ENCODE peak calls at places on chromosomes 7 and 10, in nine cellular contexts. D is fibroblast of lung; N is Kasumi-1; W is lung; M is fibroblast of the conjunctiva; A is H4; J is T-helper 1 cell; Q is AG09319; H is stimulated activated naive CD8-positive, alpha-beta T cell treated with anti-CD3 and anti-CD28 coated beads, Interleukin-15, Interleukin-2, amounts not matched to agents 100 U/mL and 50 U/mL, for 24 hours. X is an unnamed sample.

GRCh38 chr10:86651021-86651471 is 3.3 kb upstream of the OPN4 start:
- DNase-seq in D (no peak), N (no peak), W (no peak), M (no peak), A (no peak), J (no peak), Q (no peak), H (no peak), X (no peak)

GRCh38 chr7:130903358-130903974 is 169.5 kb upstream of the KLF14 start:
- DNase-seq in D (peak), N (no peak), W (no peak), M (peak), A (peak), J (no peak), Q (peak), H (no peak), X (no peak)

GRCh38 chr7:105452085-105452484 is 63.4 kb upstream of the SRPK2 start:
- DNase-seq in D (no peak), N (no peak), W (no peak), M (no peak), A (no peak), J (no peak), Q (no peak), H (no peak), X (no peak)

GRCh38 chr7:120023494-120024167 is 249.3 kb upstream of the KCND2 start:
- DNase-seq in D (peak), N (no peak), W (no peak), M (no peak), A (no peak), J (no peak), Q (no peak), H (no peak), X (no peak)

GRCh38 chr10:92691042-92691590 is 1.4 kb downstream of the HHEX start:
- DNase-seq in D (no peak), N (peak), W (peak), M (no peak), A (no peak), J (no peak), Q (no peak), H (no peak), X (peak)

GRCh38 chr7:131893627-131894345 is 337.4 kb upstream of the PODXL start:
- DNase-seq in D (peak), N (no peak), W (no peak), M (no peak), A (no peak), J (no peak), Q (no peak), H (no peak), X (no peak)

GRCh38 chr7:30740417-30741181 is 11.3 kb upstream of the INMT start:
- DNase-seq in D (peak), N (peak), W (peak), M (peak), A (peak), J (peak), Q (no peak), H (peak), X (peak)

GRCh38 chr10:96491303-96491702 is 22.4 kb downstream of the TLL2 start:
- DNase-seq in D (no peak), N (peak), W (no peak), M (no peak), A (no peak), J (no peak), Q (no peak), H (no peak), X (no peak)

GRCh38 chr10:130412317-130412716 is 276.1 kb downstream of the GLRX3 start:
- DNase-seq in D (no peak), N (no peak), W (no peak), M (no peak), A (no peak), J (no peak), Q (no peak), H (no peak), X (no peak)

GRCh38 chr7:46990761-46991160 is 591.1 kb downstream of the TNS3 start:
- DNase-seq in D (peak), N (no peak), W (no peak), M (no peak), A (no peak), J (no peak), Q (no peak), H (no peak), X (no peak)

GRCh38 chr10:132670546-132670945 is 115.4 kb downstream of the NKX6-2 start:
- DNase-seq in D (no peak), N (no peak), W (no peak), M (no peak), A (no peak), J (no peak), Q (no peak), H (no peak), X (no peak)

GRCh38 chr10:124518366-124518765 is 56.7 kb downstream of the LHPP start:
- DNase-seq in D (no peak), N (no peak), W (no peak), M (no peak), A (no peak), J (no peak), Q (no peak), H (no peak), X (no peak)

GRCh38 chr10:83706120-83706519 is 433.2 kb upstream of the GHITM start:
- DNase-seq in D (no peak), N (no peak), W (no peak), M (no peak), A (no peak), J (no peak), Q (no peak), H (no peak), X (no peak)

X was measured in H1.